ENCODE peak calls at places on chromosomes 13 and 19, in ten cellular contexts. One of them, this sample, is unnamed.
A peak's percentile ranks its signal among the peaks of the same experiment; 100 is the strongest.

GRCh38 chr19:46813570-46814358 is 25.4 kb upstream of the SLC1A5 start:
- DNase-seq in fibroblast of mammary gland: peak; percentile 72
- DNase-seq in effector CD8-positive, alpha-beta T cell: no peak
- DNase-seq in germinal center: no peak
- DNase-seq in naive thymus-derived CD4-positive, alpha-beta T cell: no peak
- DNase-seq in activated CD4-positive, alpha-beta T cell treated with anti-CD3 and anti-CD28 coated beads, Interleukin-2, amount 50 U/mL, for 1 hour: no peak
- DNase-seq in stimulated activated CD4-positive, alpha-beta T cell treated with anti-CD3 and anti-CD28 coated beads, Interleukin-4, amount 100 ng/mL, for 24 hours: no peak
- DNase-seq in NCI-H146: peak; percentile 19
- DNase-seq in lower leg skin: no peak
- DNase-seq in psoas muscle: peak; percentile 56
- DNase-seq in this sample: no peak

GRCh38 chr19:3368848-3369336 is 2.5 kb downstream of the NFIC start:
- DNase-seq in fibroblast of mammary gland: peak; percentile 52
- DNase-seq in effector CD8-positive, alpha-beta T cell: no peak
- DNase-seq in germinal center: no peak
- DNase-seq in naive thymus-derived CD4-positive, alpha-beta T cell: no peak
- DNase-seq in activated CD4-positive, alpha-beta T cell treated with anti-CD3 and anti-CD28 coated beads, Interleukin-2, amount 50 U/mL, for 1 hour: no peak
- DNase-seq in stimulated activated CD4-positive, alpha-beta T cell treated with anti-CD3 and anti-CD28 coated beads, Interleukin-4, amount 100 ng/mL, for 24 hours: no peak
- DNase-seq in NCI-H146: no peak
- DNase-seq in lower leg skin: no peak
- DNase-seq in psoas muscle: no peak
- DNase-seq in this sample: no peak

GRCh38 chr13:48727252-48728011 is 73.7 kb downstream of the CYSLTR2 start:
- DNase-seq in fibroblast of mammary gland: peak; percentile 70
- DNase-seq in effector CD8-positive, alpha-beta T cell: no peak
- DNase-seq in germinal center: no peak
- DNase-seq in naive thymus-derived CD4-positive, alpha-beta T cell: no peak
- DNase-seq in activated CD4-positive, alpha-beta T cell treated with anti-CD3 and anti-CD28 coated beads, Interleukin-2, amount 50 U/mL, for 1 hour: no peak
- DNase-seq in stimulated activated CD4-positive, alpha-beta T cell treated with anti-CD3 and anti-CD28 coated beads, Interleukin-4, amount 100 ng/mL, for 24 hours: no peak
- DNase-seq in NCI-H146: no peak
- DNase-seq in lower leg skin: no peak
- DNase-seq in psoas muscle: no peak
- DNase-seq in this sample: no peak

GRCh38 chr13:50543767-50544166 is 299.7 kb downstream of the DLEU7 start:
- DNase-seq in fibroblast of mammary gland: peak; percentile 81
- DNase-seq in effector CD8-positive, alpha-beta T cell: no peak
- DNase-seq in germinal center: no peak
- DNase-seq in naive thymus-derived CD4-positive, alpha-beta T cell: no peak
- DNase-seq in activated CD4-positive, alpha-beta T cell treated with anti-CD3 and anti-CD28 coated beads, Interleukin-2, amount 50 U/mL, for 1 hour: no peak
- DNase-seq in stimulated activated CD4-positive, alpha-beta T cell treated with anti-CD3 and anti-CD28 coated beads, Interleukin-4, amount 100 ng/mL, for 24 hours: no peak
- DNase-seq in NCI-H146: no peak
- DNase-seq in lower leg skin: no peak
- DNase-seq in psoas muscle: peak; percentile 22
- DNase-seq in this sample: no peak

GRCh38 chr19:1856698-1857603 is 6.4 kb downstream of the KLF16 start:
- DNase-seq in fibroblast of mammary gland: peak; percentile 82
- DNase-seq in effector CD8-positive, alpha-beta T cell: peak; percentile 26
- DNase-seq in germinal center: peak; percentile 82
- DNase-seq in naive thymus-derived CD4-positive, alpha-beta T cell: no peak
- DNase-seq in activated CD4-positive, alpha-beta T cell treated with anti-CD3 and anti-CD28 coated beads, Interleukin-2, amount 50 U/mL, for 1 hour: peak; percentile 33
- DNase-seq in stimulated activated CD4-positive, alpha-beta T cell treated with anti-CD3 and anti-CD28 coated beads, Interleukin-4, amount 100 ng/mL, for 24 hours: peak; percentile 41
- DNase-seq in NCI-H146: no peak
- DNase-seq in lower leg skin: peak; percentile 83
- DNase-seq in psoas muscle: peak; percentile 86
- DNase-seq in this sample: peak; percentile 74

GRCh38 chr19:27652796-27653195 is 1560.2 kb downstream of the UQCRFS1 start:
- DNase-seq in fibroblast of mammary gland: no peak
- DNase-seq in effector CD8-positive, alpha-beta T cell: no peak
- DNase-seq in germinal center: no peak
- DNase-seq in naive thymus-derived CD4-positive, alpha-beta T cell: no peak
- DNase-seq in activated CD4-positive, alpha-beta T cell treated with anti-CD3 and anti-CD28 coated beads, Interleukin-2, amount 50 U/mL, for 1 hour: no peak
- DNase-seq in stimulated activated CD4-positive, alpha-beta T cell treated with anti-CD3 and anti-CD28 coated beads, Interleukin-4, amount 100 ng/mL, for 24 hours: no peak
- DNase-seq in NCI-H146: no peak
- DNase-seq in lower leg skin: no peak
- DNase-seq in psoas muscle: no peak
- DNase-seq in this sample: no peak

GRCh38 chr19:14089412-14089661 is 1.2 kb downstream of the SAMD1 start:
- DNase-seq in fibroblast of mammary gland: peak; percentile 35
- DNase-seq in effector CD8-positive, alpha-beta T cell: no peak
- DNase-seq in germinal center: peak; percentile 25
- DNase-seq in naive thymus-derived CD4-positive, alpha-beta T cell: no peak
- DNase-seq in activated CD4-positive, alpha-beta T cell treated with anti-CD3 and anti-CD28 coated beads, Interleukin-2, amount 50 U/mL, for 1 hour: no peak
- DNase-seq in stimulated activated CD4-positive, alpha-beta T cell treated with anti-CD3 and anti-CD28 coated beads, Interleukin-4, amount 100 ng/mL, for 24 hours: peak; percentile 18
- DNase-seq in NCI-H146: no peak
- DNase-seq in lower leg skin: no peak
- DNase-seq in psoas muscle: no peak
- DNase-seq in this sample: no peak

GRCh38 chr19:51075998-51076397 is 6.7 kb downstream of the KLK14 start:
- DNase-seq in fibroblast of mammary gland: no peak
- DNase-seq in effector CD8-positive, alpha-beta T cell: no peak
- DNase-seq in germinal center: no peak
- DNase-seq in naive thymus-derived CD4-positive, alpha-beta T cell: no peak
- DNase-seq in activated CD4-positive, alpha-beta T cell treated with anti-CD3 and anti-CD28 coated beads, Interleukin-2, amount 50 U/mL, for 1 hour: no peak
- DNase-seq in stimulated activated CD4-positive, alpha-beta T cell treated with anti-CD3 and anti-CD28 coated beads, Interleukin-4, amount 100 ng/mL, for 24 hours: no peak
- DNase-seq in NCI-H146: no peak
- DNase-seq in lower leg skin: no peak
- DNase-seq in psoas muscle: no peak
- DNase-seq in this sample: no peak

GRCh38 chr13:30314069-30314468 is 6.7 kb upstream of the KATNAL1 start:
- DNase-seq in fibroblast of mammary gland: no peak
- DNase-seq in effector CD8-positive, alpha-beta T cell: no peak
- DNase-seq in germinal center: no peak
- DNase-seq in naive thymus-derived CD4-positive, alpha-beta T cell: no peak
- DNase-seq in activated CD4-positive, alpha-beta T cell treated with anti-CD3 and anti-CD28 coated beads, Interleukin-2, amount 50 U/mL, for 1 hour: no peak
- DNase-seq in stimulated activated CD4-positive, alpha-beta T cell treated with anti-CD3 and anti-CD28 coated beads, Interleukin-4, amount 100 ng/mL, for 24 hours: no peak
- DNase-seq in NCI-H146: no peak
- DNase-seq in lower leg skin: no peak
- DNase-seq in psoas muscle: no peak
- DNase-seq in this sample: no peak

GRCh38 chr19:47419789-47420188 is 462 bp upstream of the MEIS3 start:
- DNase-seq in fibroblast of mammary gland: no peak
- DNase-seq in effector CD8-positive, alpha-beta T cell: no peak
- DNase-seq in germinal center: no peak
- DNase-seq in naive thymus-derived CD4-positive, alpha-beta T cell: no peak
- DNase-seq in activated CD4-positive, alpha-beta T cell treated with anti-CD3 and anti-CD28 coated beads, Interleukin-2, amount 50 U/mL, for 1 hour: no peak
- DNase-seq in stimulated activated CD4-positive, alpha-beta T cell treated with anti-CD3 and anti-CD28 coated beads, Interleukin-4, amount 100 ng/mL, for 24 hours: no peak
- DNase-seq in NCI-H146: no peak
- DNase-seq in lower leg skin: no peak
- DNase-seq in psoas muscle: no peak
- DNase-seq in this sample: no peak

GRCh38 chr13:45195421-45195820 is 5.4 kb downstream of the KCTD4 start:
- DNase-seq in fibroblast of mammary gland: no peak
- DNase-seq in effector CD8-positive, alpha-beta T cell: no peak
- DNase-seq in germinal center: no peak
- DNase-seq in naive thymus-derived CD4-positive, alpha-beta T cell: no peak
- DNase-seq in activated CD4-positive, alpha-beta T cell treated with anti-CD3 and anti-CD28 coated beads, Interleukin-2, amount 50 U/mL, for 1 hour: no peak
- DNase-seq in stimulated activated CD4-positive, alpha-beta T cell treated with anti-CD3 and anti-CD28 coated beads, Interleukin-4, amount 100 ng/mL, for 24 hours: no peak
- DNase-seq in NCI-H146: no peak
- DNase-seq in lower leg skin: no peak
- DNase-seq in psoas muscle: no peak
- DNase-seq in this sample: no peak

GRCh38 chr13:107367258-107367657 is 799.3 kb upstream of the ARGLU1 start:
- DNase-seq in fibroblast of mammary gland: peak; percentile 35
- DNase-seq in effector CD8-positive, alpha-beta T cell: no peak
- DNase-seq in germinal center: no peak
- DNase-seq in naive thymus-derived CD4-positive, alpha-beta T cell: no peak
- DNase-seq in activated CD4-positive, alpha-beta T cell treated with anti-CD3 and anti-CD28 coated beads, Interleukin-2, amount 50 U/mL, for 1 hour: no peak
- DNase-seq in stimulated activated CD4-positive, alpha-beta T cell treated with anti-CD3 and anti-CD28 coated beads, Interleukin-4, amount 100 ng/mL, for 24 hours: no peak
- DNase-seq in NCI-H146: no peak
- DNase-seq in lower leg skin: no peak
- DNase-seq in psoas muscle: no peak
- DNase-seq in this sample: no peak

GRCh38 chr13:77696863-77697207 is 652 bp upstream of the SLAIN1 start:
- DNase-seq in fibroblast of mammary gland: no peak
- DNase-seq in effector CD8-positive, alpha-beta T cell: no peak
- DNase-seq in germinal center: no peak
- DNase-seq in naive thymus-derived CD4-positive, alpha-beta T cell: no peak
- DNase-seq in activated CD4-positive, alpha-beta T cell treated with anti-CD3 and anti-CD28 coated beads, Interleukin-2, amount 50 U/mL, for 1 hour: no peak
- DNase-seq in stimulated activated CD4-positive, alpha-beta T cell treated with anti-CD3 and anti-CD28 coated beads, Interleukin-4, amount 100 ng/mL, for 24 hours: no peak
- DNase-seq in NCI-H146: no peak
- DNase-seq in lower leg skin: no peak
- DNase-seq in psoas muscle: no peak
- DNase-seq in this sample: no peak

GRCh38 chr19:49343127-49343526 is 7.9 kb downstream of the CD37 start:
- DNase-seq in fibroblast of mammary gland: no peak
- DNase-seq in effector CD8-positive, alpha-beta T cell: no peak
- DNase-seq in germinal center: no peak
- DNase-seq in naive thymus-derived CD4-positive, alpha-beta T cell: no peak
- DNase-seq in activated CD4-positive, alpha-beta T cell treated with anti-CD3 and anti-CD28 coated beads, Interleukin-2, amount 50 U/mL, for 1 hour: no peak
- DNase-seq in stimulated activated CD4-positive, alpha-beta T cell treated with anti-CD3 and anti-CD28 coated beads, Interleukin-4, amount 100 ng/mL, for 24 hours: no peak
- DNase-seq in NCI-H146: no peak
- DNase-seq in lower leg skin: no peak
- DNase-seq in psoas muscle: no peak
- DNase-seq in this sample: no peak

GRCh38 chr13:75798353-75799245 is 162.5 kb downstream of the LMO7 start:
- DNase-seq in fibroblast of mammary gland: peak; percentile 79
- DNase-seq in effector CD8-positive, alpha-beta T cell: no peak
- DNase-seq in germinal center: no peak
- DNase-seq in naive thymus-derived CD4-positive, alpha-beta T cell: no peak
- DNase-seq in activated CD4-positive, alpha-beta T cell treated with anti-CD3 and anti-CD28 coated beads, Interleukin-2, amount 50 U/mL, for 1 hour: no peak
- DNase-seq in stimulated activated CD4-positive, alpha-beta T cell treated with anti-CD3 and anti-CD28 coated beads, Interleukin-4, amount 100 ng/mL, for 24 hours: peak; percentile 6
- DNase-seq in NCI-H146: no peak
- DNase-seq in lower leg skin: no peak
- DNase-seq in psoas muscle: no peak
- DNase-seq in this sample: no peak

GRCh38 chr13:49927755-49928154 is 8.4 kb downstream of the SPRYD7 start:
- DNase-seq in fibroblast of mammary gland: peak; percentile 72
- DNase-seq in effector CD8-positive, alpha-beta T cell: no peak
- DNase-seq in germinal center: no peak
- DNase-seq in naive thymus-derived CD4-positive, alpha-beta T cell: no peak
- DNase-seq in activated CD4-positive, alpha-beta T cell treated with anti-CD3 and anti-CD28 coated beads, Interleukin-2, amount 50 U/mL, for 1 hour: no peak
- DNase-seq in stimulated activated CD4-positive, alpha-beta T cell treated with anti-CD3 and anti-CD28 coated beads, Interleukin-4, amount 100 ng/mL, for 24 hours: no peak
- DNase-seq in NCI-H146: no peak
- DNase-seq in lower leg skin: no peak
- DNase-seq in psoas muscle: no peak
- DNase-seq in this sample: no peak

GRCh38 chr19:3189702-3190469 is 4.2 kb downstream of the NCLN start:
- DNase-seq in fibroblast of mammary gland: no peak
- DNase-seq in effector CD8-positive, alpha-beta T cell: no peak
- DNase-seq in germinal center: no peak
- DNase-seq in naive thymus-derived CD4-positive, alpha-beta T cell: no peak
- DNase-seq in activated CD4-positive, alpha-beta T cell treated with anti-CD3 and anti-CD28 coated beads, Interleukin-2, amount 50 U/mL, for 1 hour: no peak
- DNase-seq in stimulated activated CD4-positive, alpha-beta T cell treated with anti-CD3 and anti-CD28 coated beads, Interleukin-4, amount 100 ng/mL, for 24 hours: no peak
- DNase-seq in NCI-H146: no peak
- DNase-seq in lower leg skin: no peak
- DNase-seq in psoas muscle: no peak
- DNase-seq in this sample: no peak

GRCh38 chr19:28871099-28871725 is 341.7 kb downstream of the UQCRFS1 start:
- DNase-seq in fibroblast of mammary gland: no peak
- DNase-seq in effector CD8-positive, alpha-beta T cell: no peak
- DNase-seq in germinal center: no peak
- DNase-seq in naive thymus-derived CD4-positive, alpha-beta T cell: no peak
- DNase-seq in activated CD4-positive, alpha-beta T cell treated with anti-CD3 and anti-CD28 coated beads, Interleukin-2, amount 50 U/mL, for 1 hour: no peak
- DNase-seq in stimulated activated CD4-positive, alpha-beta T cell treated with anti-CD3 and anti-CD28 coated beads, Interleukin-4, amount 100 ng/mL, for 24 hours: no peak
- DNase-seq in NCI-H146: no peak
- DNase-seq in lower leg skin: no peak
- DNase-seq in psoas muscle: no peak
- DNase-seq in this sample: no peak

GRCh38 chr13:36130168-36130541 is 1.0 kb downstream of the DCLK1 start:
- DNase-seq in fibroblast of mammary gland: no peak
- DNase-seq in effector CD8-positive, alpha-beta T cell: no peak
- DNase-seq in germinal center: no peak
- DNase-seq in naive thymus-derived CD4-positive, alpha-beta T cell: no peak
- DNase-seq in activated CD4-positive, alpha-beta T cell treated with anti-CD3 and anti-CD28 coated beads, Interleukin-2, amount 50 U/mL, for 1 hour: no peak
- DNase-seq in stimulated activated CD4-positive, alpha-beta T cell treated with anti-CD3 and anti-CD28 coated beads, Interleukin-4, amount 100 ng/mL, for 24 hours: no peak
- DNase-seq in NCI-H146: peak; percentile 69
- DNase-seq in lower leg skin: no peak
- DNase-seq in psoas muscle: no peak
- DNase-seq in this sample: no peak

GRCh38 chr13:87999791-88000190 is 328.6 kb downstream of the SLITRK5 start:
- DNase-seq in fibroblast of mammary gland: peak; percentile 22
- DNase-seq in effector CD8-positive, alpha-beta T cell: no peak
- DNase-seq in germinal center: no peak
- DNase-seq in naive thymus-derived CD4-positive, alpha-beta T cell: no peak
- DNase-seq in activated CD4-positive, alpha-beta T cell treated with anti-CD3 and anti-CD28 coated beads, Interleukin-2, amount 50 U/mL, for 1 hour: no peak
- DNase-seq in stimulated activated CD4-positive, alpha-beta T cell treated with anti-CD3 and anti-CD28 coated beads, Interleukin-4, amount 100 ng/mL, for 24 hours: no peak
- DNase-seq in NCI-H146: peak; percentile 11
- DNase-seq in lower leg skin: no peak
- DNase-seq in psoas muscle: no peak
- DNase-seq in this sample: no peak

This sample was measured in stimulated activated naive B cell treated with anti-CD40 and anti-IgM and Interleukin-4, amounts not matched to agents 10 μg/mL and 1 μg/mL and 100 μg/mL, for 72 hours.